ENCODE peak calls at places on chromosome 1, in six cellular contexts. M is HepG2, P is GM12878, K is GM12891, T is K562, X is H1. N is an unnamed sample.

GRCh38 chr1:10302416-10302815 is 92.0 kb downstream of the KIF1B start:
- DNase-seq in T (no peak), P (no peak), M (no peak), X (no peak), K (no peak), N (no peak)

GRCh38 chr1:9086060-9086459 is 16.6 kb upstream of the SLC2A5 start:
- DNase-seq in T (no peak), K (no peak), X (no peak), P (no peak), M (no peak), N (no peak)

GRCh38 chr1:164560076-164560475 is 1.1 kb downstream of the PBX1 start:
- DNase-seq in M (no peak), K (no peak), X (no peak), P (no peak), T (no peak), N (no peak)

GRCh38 chr1:46735708-46736324 is 16.9 kb upstream of the EFCAB14 start:
- DNase-seq in T (peak; percentile 56), X (peak; percentile 72), M (peak; percentile 52), P (no peak), K (no peak), N (no peak)

GRCh38 chr1:1573843-1574720 is 581 bp downstream of the SSU72 start:
- DNase-seq in X (no peak), T (peak; percentile 86), P (no peak), M (peak; percentile 57), K (peak; percentile 88), N (peak; percentile 81)

GRCh38 chr1:199684686-199685273 is 342.7 kb upstream of the NR5A2 start:
- DNase-seq in M (peak; percentile 25), P (peak; percentile 8), X (no peak), K (peak; percentile 6), T (peak; percentile 43), N (peak; percentile 2)

GRCh38 chr1:111620412-111620971 is 903 bp downstream of the RAP1A start:
- DNase-seq in M (no peak), P (no peak), X (peak; percentile 60), K (no peak), T (no peak), N (no peak)

GRCh38 chr1:33455537-33456301 is 16.7 kb upstream of the ZSCAN20 start:
- DNase-seq in K (peak; percentile 51), P (no peak), X (peak; percentile 52), T (peak; percentile 50), M (peak; percentile 26), N (peak; percentile 44)

GRCh38 chr1:87064981-87065380 is 150.5 kb downstream of the HS2ST1 start:
- DNase-seq in P (no peak), T (no peak), M (no peak), K (no peak), X (no peak), N (no peak)

GRCh38 chr1:5927506-5928370 is 64.5 kb downstream of the NPHP4 start:
- DNase-seq in T (no peak), K (no peak), X (peak; percentile 26), M (no peak), P (no peak), N (no peak)

GRCh38 chr1:166974647-166975345 is 544 bp downstream of the ILDR2 start:
- DNase-seq in K (no peak), M (no peak), X (no peak), T (no peak), P (no peak), N (no peak)

GRCh38 chr1:27555700-27556424 is 48.1 kb downstream of the AHDC1 start:
- DNase-seq in M (no peak), X (no peak), P (no peak), K (peak; percentile 75), T (peak; percentile 70), N (peak; percentile 65)

GRCh38 chr1:51843948-51844347 is 34.6 kb downstream of the NRDC start:
- DNase-seq in K (peak; percentile 32), T (no peak), P (no peak), M (no peak), X (no peak), N (peak; percentile 4)

GRCh38 chr1:14100444-14100843 is 400.5 kb downstream of the PRDM2 start:
- DNase-seq in X (no peak), M (no peak), K (no peak), P (no peak), T (no peak), N (no peak)

GRCh38 chr1:242146640-242147039 is 147.7 kb upstream of the MAP1LC3C start:
- DNase-seq in X (no peak), K (no peak), P (no peak), T (no peak), M (no peak), N (no peak)

GRCh38 chr1:109790735-109791494 is 27.2 kb upstream of the EPS8L3 start:
- DNase-seq in K (peak; percentile 75), X (no peak), P (peak; percentile 23), M (peak; percentile 70), T (peak; percentile 70), N (peak; percentile 82)

GRCh38 chr1:113579256-113580018 is 179.8 kb downstream of the PHTF1 start:
- DNase-seq in K (no peak), T (no peak), P (no peak), M (no peak), X (no peak), N (no peak)

GRCh38 chr1:6072774-6073479 is 27.2 kb downstream of the KCNAB2 start:
- DNase-seq in P (no peak), K (no peak), T (peak; percentile 53), X (no peak), M (no peak), N (no peak)

GRCh38 chr1:78095618-78096416 is 50.1 kb downstream of the GIPC2 start:
- DNase-seq in K (no peak), X (no peak), P (no peak), T (no peak), M (no peak), N (no peak)

GRCh38 chr1:237394263-237394662 is 352.3 kb downstream of the RYR2 start:
- DNase-seq in T (no peak), M (no peak), X (no peak), P (no peak), K (no peak), N (no peak)

GRCh38 chr1:35857830-35858229 is 25.2 kb upstream of the AGO1 start:
- DNase-seq in X (no peak), K (no peak), T (no peak), P (no peak), M (no peak), N (no peak)

GRCh38 chr1:1069061-1069710 is 4.9 kb downstream of the RNF223 start:
- DNase-seq in T (peak; percentile 94), K (peak; percentile 94), X (peak; percentile 99), P (peak; percentile 40), M (peak; percentile 55), N (peak; percentile 95)

GRCh38 chr1:218900621-218901020 is 273.1 kb upstream of the LYPLAL1 start:
- DNase-seq in X (no peak), M (no peak), P (no peak), K (no peak), T (no peak), N (no peak)

GRCh38 chr1:23984417-23985186 is 4.5 kb upstream of the SRSF10 start:
- DNase-seq in M (peak; percentile 45), T (no peak), K (no peak), X (no peak), P (no peak), N (no peak)

GRCh38 chr1:3423245-3423829 is 31.1 kb upstream of the ARHGEF16 start:
- DNase-seq in M (peak; percentile 80), X (no peak), T (peak; percentile 28), K (no peak), P (no peak), N (no peak)
- TF ChIP-seq TAF1 in M (peak; percentile 38), X (no peak), T (no peak), K (no peak), P (no peak), N (no peak)

DNA sequence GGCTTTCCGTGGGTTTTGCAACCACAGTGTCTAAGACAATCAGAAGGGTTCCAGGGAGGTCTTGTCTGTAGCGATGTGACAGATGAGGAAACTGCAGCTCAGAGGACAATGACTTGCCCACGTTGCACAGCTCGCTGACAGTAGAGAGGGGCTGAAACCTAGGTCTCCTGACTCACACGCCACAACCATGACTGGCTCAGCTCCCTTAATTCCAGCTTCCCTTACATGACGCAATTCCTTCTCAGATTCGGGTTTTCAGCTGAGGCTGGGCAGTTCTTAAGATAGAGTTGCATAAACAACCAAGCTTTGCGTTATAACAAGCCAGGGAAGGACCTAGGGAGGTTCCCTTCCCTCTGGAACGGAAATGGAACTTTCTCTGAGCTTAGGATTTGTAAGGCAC is 36.3 kb downstream of the DHCR24 start:
- DNase-seq in T (no peak), K (no peak), M (no peak), X (no peak), P (no peak), N (no peak)
- TF ChIP-seq POLR2AphosphoS5 in T (no peak), K (no peak), M (peak; percentile 35), X (no peak), P (no peak), N (no peak)

GRCh38 chr1:19250629-19251304 is 557 bp downstream of the EMC1 start:
- DNase-seq in X (no peak), K (no peak), T (peak; percentile 56), M (peak; percentile 18), P (no peak), N (no peak)

GRCh38 chr1:19254416-19254815 is 2.8 kb downstream of the MRTO4 start:
- DNase-seq in K (no peak), X (no peak), M (no peak), T (peak; percentile 8), P (no peak), N (no peak)

GRCh38 chr1:19257178-19257914 is 5.7 kb downstream of the MRTO4 start:
- DNase-seq in K (no peak), M (no peak), X (no peak), T (no peak), P (no peak), N (no peak)

GRCh38 chr1:19255288-19255687 is 3.7 kb downstream of the MRTO4 start:
- DNase-seq in X (no peak), M (no peak), K (no peak), P (no peak), T (no peak), N (no peak)

DNA sequence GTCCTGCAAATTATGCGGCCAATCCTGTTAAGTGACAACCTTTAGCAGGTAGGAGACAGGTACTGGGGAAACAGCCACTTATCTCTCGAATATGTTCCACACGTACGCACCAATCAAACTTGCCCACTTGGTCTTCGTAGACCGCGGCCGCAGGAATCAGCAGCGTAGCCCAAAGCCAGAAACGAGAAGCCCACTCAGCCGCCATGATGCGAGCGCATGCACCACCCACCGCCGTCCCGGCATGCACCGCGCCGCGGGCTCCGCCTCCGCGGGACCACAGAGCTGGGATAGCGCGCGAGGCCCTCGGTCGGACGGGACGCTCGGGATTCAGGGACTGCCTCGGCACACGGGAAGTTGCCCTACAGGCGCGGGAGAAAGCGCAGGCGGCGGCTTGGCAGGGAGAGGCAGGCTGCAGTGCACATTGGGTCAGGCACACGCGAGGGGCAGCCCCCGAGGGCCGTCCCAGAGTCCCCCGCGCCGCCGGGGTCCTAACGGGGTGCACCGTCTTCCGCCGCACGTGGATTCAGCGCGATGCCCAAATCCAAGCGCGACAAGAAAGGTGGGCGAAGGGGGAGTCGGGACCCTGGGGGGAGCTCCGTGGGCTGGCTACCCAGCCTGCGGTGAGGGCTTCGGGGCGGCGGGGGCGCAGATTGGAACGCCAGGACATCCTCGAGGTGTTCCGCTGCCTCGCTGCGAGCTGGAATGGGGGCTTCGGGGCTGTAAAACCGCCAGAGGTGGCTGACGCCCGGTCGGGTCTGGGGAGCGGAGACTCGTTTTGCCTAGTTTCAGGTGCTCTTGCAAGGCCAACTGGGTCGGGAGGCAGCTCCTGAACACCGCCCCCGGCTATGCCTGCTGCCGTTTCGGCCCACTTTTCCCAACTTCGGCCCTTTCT is at the start of the genes EMC1 and MRTO4:
- DNase-seq in X (peak; percentile 97), M (peak; percentile 70), K (peak; percentile 94), P (peak; percentile 65), T (peak; percentile 95), N (peak; percentile 92)
- TF ChIP-seq POLR2A in X (peak; percentile 98), M (peak; percentile 91), K (peak; percentile 97), P (peak; percentile 99), T (peak; percentile 97), N (peak; percentile 98)

GRCh38 chr1:29179641-29180184 is 2.0 kb downstream of the SRSF4 start:
- DNase-seq in T (no peak), X (no peak), K (no peak), M (peak; percentile 15), P (no peak), N (no peak)
- TF ChIP-seq TAF1 in T (no peak), X (no peak), K (no peak), M (no peak), P (no peak), N (no peak)

N was measured in GM12892.